ENCODE peak calls at places on chromosome X, in four cellular contexts. V, U, X and S are unnamed samples.

GRCh38 chrX:65516756-65517155 is 17.8 kb downstream of the LAS1L start:
- DNase-seq in V (no peak), U (no peak), X (no peak), S (no peak)

GRCh38 chrX:40209951-40210617 is 112.3 kb upstream of the BCOR start:
- DNase-seq in V (no peak), U (no peak), X (no peak), S (no peak)

GRCh38 chrX:133670394-133670793 is 255.1 kb upstream of the GPC4 start:
- DNase-seq in V (no peak), U (no peak), X (peak), S (peak)

GRCh38 chrX:120559799-120560198 is 963 bp downstream of the CUL4B start:
- DNase-seq in V (no peak), U (no peak), X (no peak), S (no peak)

GRCh38 chrX:635428-636192 is 5.0 kb downstream of the SHOX start:
- DNase-seq in V (no peak), U (no peak), X (no peak), S (no peak)

GRCh38 chrX:68699960-68700746 is 52.7 kb downstream of the STARD8 start:
- DNase-seq in V (no peak), U (no peak), X (no peak), S (no peak)

GRCh38 chrX:21276736-21277433 is 97.3 kb upstream of the CNKSR2 start:
- DNase-seq in V (no peak), U (no peak), X (no peak), S (no peak)

GRCh38 chrX:10656214-10656613 is 35.8 kb upstream of the MID1 start:
- DNase-seq in V (no peak), U (no peak), X (no peak), S (no peak)

GRCh38 chrX:43822015-43822414 is 60.2 kb downstream of the MAOB start:
- DNase-seq in V (no peak), U (peak), X (no peak), S (no peak)

GRCh38 chrX:130497531-130497930 is 95.7 kb downstream of the RBMX2 start:
- DNase-seq in V (no peak), U (no peak), X (no peak), S (no peak)

GRCh38 chrX:71107762-71108360 is 1.3 kb upstream of the CXorf65 start:
- DNase-seq in V (no peak), U (no peak), X (no peak), S (no peak)

GRCh38 chrX:50691820-50692219 is 122.2 kb downstream of the SHROOM4 start:
- DNase-seq in V (no peak), U (no peak), X (peak), S (peak)

GRCh38 chrX:81174286-81174685 is 27.4 kb downstream of the HMGN5 start:
- DNase-seq in V (no peak), U (no peak), X (no peak), S (no peak)

GRCh38 chrX:107556967-107557366 is 71.3 kb upstream of the PRPS1 start:
- DNase-seq in V (no peak), U (no peak), X (no peak), S (no peak)

GRCh38 chrX:154369453-154370299 is 4.8 kb downstream of the FLNA start:
- DNase-seq in V (no peak), U (peak), X (peak), S (peak)

GRCh38 chrX:14056201-14056600 is 26.5 kb upstream of the GEMIN8 start:
- DNase-seq in V (no peak), U (no peak), X (no peak), S (no peak)

GRCh38 chrX:18927558-18927957 is 56.4 kb downstream of the PHKA2 start:
- DNase-seq in V (no peak), U (no peak), X (no peak), S (no peak)

GRCh38 chrX:65406532-65406931 is 128.1 kb downstream of the LAS1L start:
- DNase-seq in V (no peak), U (no peak), X (no peak), S (no peak)

GRCh38 chrX:53077207-53078197 is 4.7 kb upstream of the TSPYL2 start:
- DNase-seq in V (no peak), U (no peak), X (no peak), S (no peak)

GRCh38 chrX:114619874-114620273 is 36.0 kb downstream of the HTR2C start:
- DNase-seq in V (no peak), U (no peak), X (peak), S (peak)
- TF ChIP-seq CTCF in V (no peak), U (peak), X (peak), S (no peak)

DNA sequence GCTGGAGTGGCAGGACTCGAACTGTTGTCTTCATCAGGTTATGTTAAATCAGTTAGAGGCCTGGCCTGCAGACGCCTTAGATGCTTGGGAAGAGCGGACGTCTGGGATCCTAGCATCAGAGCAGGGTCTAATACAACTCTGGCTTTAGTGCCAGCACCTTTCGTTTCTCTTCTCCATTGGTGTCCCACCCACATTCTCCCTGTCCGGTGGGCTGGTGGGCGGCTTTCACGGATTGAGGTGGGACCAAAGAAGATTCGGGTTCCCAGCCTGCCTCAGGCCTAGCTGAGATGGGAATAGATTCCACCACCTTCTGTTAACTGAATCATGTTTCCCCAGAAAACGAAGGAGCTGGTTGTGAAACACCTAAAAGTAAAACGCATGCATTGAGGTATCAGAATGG is 939 bp downstream of the PDK3 start:
- DNase-seq in V (no peak), U (no peak), X (peak), S (no peak)
- TF ChIP-seq CTCF in V (no peak), U (no peak), X (no peak), S (no peak)

GRCh38 chrX:1778817-1779216 is 164.0 kb downstream of the ASMT start:
- DNase-seq in V (no peak), U (no peak), X (no peak), S (no peak)

GRCh38 chrX:1788300-1788911 is 173.5 kb downstream of the ASMT start:
- DNase-seq in V (no peak), U (no peak), X (no peak), S (no peak)

DNA sequence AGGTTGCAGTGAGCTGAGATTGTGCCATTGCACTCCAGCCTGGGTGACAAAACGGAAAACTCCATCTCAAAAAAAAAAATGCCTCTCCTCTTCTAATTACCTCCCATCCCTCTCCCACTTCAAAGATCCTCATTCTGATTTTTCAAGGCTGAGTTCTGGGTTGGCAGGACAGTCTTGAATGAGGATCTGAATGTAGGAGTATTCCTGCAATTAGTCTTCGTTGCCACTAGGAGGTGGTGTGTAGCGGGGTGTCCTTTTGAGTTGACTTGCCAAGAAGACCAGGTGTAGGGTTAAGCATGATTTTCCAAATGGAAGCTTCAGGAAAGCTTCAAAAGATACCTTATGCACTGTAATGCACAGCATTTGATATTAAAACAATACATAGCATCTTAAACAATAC is 169.9 kb downstream of the ASMT start:
- DNase-seq in V (no peak), U (no peak), X (no peak), S (no peak)
- TF ChIP-seq CTCF in V (no peak), U (no peak), X (no peak), S (no peak)

DNA sequence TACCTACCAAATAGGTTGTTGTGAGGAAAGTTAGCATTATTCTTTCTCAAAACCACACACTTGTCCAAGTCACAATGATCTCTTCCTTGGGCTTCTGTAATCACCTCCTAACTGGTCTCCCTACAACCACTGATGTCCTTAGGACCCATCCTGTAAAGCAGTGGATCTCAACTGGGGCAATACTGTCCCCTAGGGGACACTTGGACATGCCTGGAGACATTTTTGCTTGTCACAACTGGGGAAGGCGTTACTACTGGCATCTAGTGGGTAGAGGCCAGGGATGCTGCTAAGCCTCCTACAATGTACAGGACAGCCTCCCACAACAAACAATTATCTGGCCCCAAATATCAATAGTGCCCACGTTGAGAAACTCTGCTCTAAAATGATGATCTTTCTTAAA is 118.7 kb upstream of the AP1S2 start:
- DNase-seq in V (no peak), U (no peak), X (no peak), S (peak)
- TF ChIP-seq CTCF in V (no peak), U (peak), X (peak), S (peak)

GRCh38 chrX:112874140-112874539 is 33.5 kb upstream of the AMOT start:
- DNase-seq in V (no peak), U (no peak), X (no peak), S (no peak)
- TF ChIP-seq CTCF in V (no peak), U (no peak), X (no peak), S (no peak)

DNA sequence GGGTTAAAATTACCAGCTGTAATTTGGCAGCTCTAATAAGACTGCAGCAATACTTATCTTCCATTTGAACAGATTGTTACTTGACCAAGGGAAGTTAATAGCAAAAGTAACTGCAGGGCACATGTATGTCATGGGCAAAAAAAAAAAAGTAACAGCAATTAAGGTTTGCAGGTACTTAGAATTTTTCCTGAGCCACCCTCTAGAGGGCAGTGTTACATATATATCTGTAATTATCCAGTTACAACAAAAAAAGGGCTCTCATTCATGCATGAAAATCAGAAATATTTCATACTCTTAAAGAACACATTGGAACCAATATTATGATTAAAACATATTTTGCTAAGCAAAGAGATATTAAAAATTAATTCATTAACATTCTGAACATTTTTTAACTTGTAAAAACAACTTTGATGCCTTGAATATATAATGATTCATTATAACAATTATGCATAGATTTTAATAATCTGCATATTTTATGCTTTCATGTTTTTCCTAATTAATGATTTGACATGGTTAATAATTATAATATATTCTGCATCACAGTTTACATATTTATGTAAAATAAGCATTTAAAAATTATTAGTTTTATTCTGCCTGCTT is 25.1 kb downstream of the XIAP start:
- DNase-seq in V (no peak), U (no peak), X (peak), S (peak)
- TF ChIP-seq CTCF in V (peak), U (peak), X (no peak), S (peak)

DNA sequence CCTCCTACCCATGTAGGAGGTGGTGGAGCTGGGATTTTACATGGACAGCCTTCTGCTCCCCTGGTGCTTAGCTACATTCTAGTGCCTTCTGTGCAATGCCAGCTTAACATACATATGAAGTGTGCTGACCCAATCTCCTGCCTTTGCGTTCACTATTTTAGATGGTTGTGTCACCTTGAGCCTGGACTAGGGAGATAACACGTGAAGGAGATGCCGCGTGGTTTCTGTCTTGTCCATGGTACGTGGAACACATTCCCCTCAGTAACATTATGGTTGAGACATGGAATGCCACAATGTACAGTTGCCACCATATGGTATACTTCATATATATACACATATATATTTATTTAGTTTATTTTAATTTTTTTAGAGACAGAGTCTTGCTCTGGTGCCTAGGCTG is 54.0 kb downstream of the TBL1X start:
- DNase-seq in V (no peak), U (no peak), X (no peak), S (no peak)
- TF ChIP-seq CTCF in V (no peak), U (no peak), X (no peak), S (no peak)

DNA sequence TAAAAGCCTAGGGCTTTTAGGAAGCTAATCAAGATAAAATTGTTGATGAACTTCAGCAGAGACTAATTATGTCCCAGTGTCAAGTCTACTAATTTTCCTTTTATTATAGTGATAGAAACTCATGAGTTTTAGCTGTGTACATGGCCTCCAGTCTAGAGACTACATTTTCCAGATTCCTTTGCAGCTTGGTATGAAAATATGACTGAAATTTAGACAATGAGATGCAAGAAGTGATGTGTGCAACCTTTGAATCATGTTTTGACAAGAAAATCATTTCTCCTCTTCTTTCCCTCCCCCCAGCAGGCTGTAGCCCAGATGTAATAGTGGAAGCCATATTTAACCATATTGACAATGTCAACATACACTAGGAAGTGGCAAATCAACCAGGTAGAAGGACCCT is 30.3 kb upstream of the IL13RA2 start:
- DNase-seq in V (no peak), U (no peak), X (no peak), S (no peak)
- TF ChIP-seq CTCF in V (no peak), U (no peak), X (no peak), S (no peak)

DNA sequence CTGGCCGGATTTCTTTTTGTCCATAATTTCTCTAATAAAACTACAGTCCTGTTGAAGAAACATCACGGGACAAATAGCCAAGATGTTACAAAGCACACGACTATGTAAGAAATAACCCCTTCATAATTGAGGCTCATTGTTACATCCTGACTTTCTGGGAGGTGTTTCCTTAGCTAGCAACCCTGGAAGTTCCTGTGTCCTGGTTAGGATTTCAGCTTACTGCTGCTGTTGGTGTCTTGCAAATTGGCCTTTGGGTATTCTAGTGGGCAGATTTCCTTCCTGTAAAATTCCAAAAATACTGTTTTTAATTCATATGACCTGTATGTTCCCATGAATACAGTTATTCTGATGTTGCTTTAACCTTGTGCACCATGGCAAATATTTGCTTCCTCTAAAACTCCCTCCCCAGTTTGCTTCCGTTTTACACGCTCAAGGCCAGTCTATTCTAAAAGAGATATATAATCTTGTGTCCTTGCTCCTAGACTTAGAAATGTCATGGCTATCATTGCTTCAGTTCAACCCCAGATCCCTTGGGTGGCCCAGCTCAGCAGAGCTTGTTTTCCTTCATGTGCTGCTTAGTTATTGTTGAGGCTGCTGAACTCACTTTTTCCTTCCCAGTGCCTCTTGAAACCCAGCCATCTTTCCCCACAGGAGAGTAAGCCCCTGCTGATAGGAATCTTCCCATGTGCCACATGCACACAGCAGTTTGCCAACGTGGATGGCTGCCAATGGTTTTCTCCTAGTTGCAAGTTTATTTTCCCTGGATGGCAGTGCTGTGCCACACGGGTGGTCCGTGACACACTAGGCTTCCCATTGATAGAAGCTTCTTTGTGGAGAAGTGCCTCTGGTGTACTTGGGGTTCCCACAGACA is 75.8 kb downstream of the TSPAN7 start:
- DNase-seq in V (no peak), U (no peak), X (no peak), S (no peak)
- TF ChIP-seq CTCF in V (no peak), U (no peak), X (no peak), S (no peak)